ENCODE peak calls at places on chromosome 10, in four cellular contexts. O is GM10248, J is cardiac muscle cell, N is bronchial epithelial cell. Z is an unnamed sample.
A peak's percentile ranks its signal among the peaks of the same experiment; 100 is the strongest.

GRCh38 chr10:20492447-20492846 is 404.7 kb downstream of the NEBL start:
- DNase-seq in J (no peak), O (no peak), N (no peak), Z (no peak)

GRCh38 chr10:18246967-18247366 is 106.7 kb downstream of the CACNB2 start:
- DNase-seq in O (no peak), N (no peak), J (no peak), Z (no peak)

GRCh38 chr10:32459072-32459703 is 13.2 kb downstream of the CCDC7 start:
- DNase-seq in O (no peak), J (no peak), N (no peak), Z (no peak)

GRCh38 chr10:113047963-113048781 is 98.1 kb downstream of the TCF7L2 start:
- DNase-seq in N (peak; percentile 82), O (no peak), J (no peak), Z (no peak)

GRCh38 chr10:29862926-29863614 is 196.3 kb downstream of the JCAD start:
- DNase-seq in N (peak; percentile 98), J (no peak), O (no peak), Z (no peak)

GRCh38 chr10:29131952-29132820 is 156.7 kb upstream of the LYZL1 start:
- DNase-seq in N (no peak), O (no peak), J (peak; percentile 72), Z (no peak)

GRCh38 chr10:119633538-119634218 is 17.5 kb upstream of the BAG3 start:
- DNase-seq in N (no peak), O (no peak), J (no peak), Z (no peak)

GRCh38 chr10:105681051-105681450 is 1040.0 kb downstream of the SORCS3 start:
- DNase-seq in N (peak; percentile 25), O (no peak), J (no peak), Z (no peak)

GRCh38 chr10:70970830-70971229 is 82.5 kb upstream of the PCBD1 start:
- DNase-seq in O (no peak), N (peak; percentile 59), J (peak; percentile 56), Z (no peak)

GRCh38 chr10:104581884-104582603 is 59.0 kb upstream of the SORCS3 start:
- DNase-seq in N (peak; percentile 88), J (peak; percentile 30), O (no peak), Z (no peak)

GRCh38 chr10:50310560-50311174 is 59.4 kb upstream of the ASAH2 start:
- DNase-seq in N (peak; percentile 10), O (no peak), J (peak; percentile 15), Z (no peak)

GRCh38 chr10:94496646-94497045 is 48.9 kb upstream of the HELLS start:
- DNase-seq in J (no peak), O (no peak), N (no peak), Z (no peak)

GRCh38 chr10:60305394-60305892 is 84.2 kb downstream of the ANK3 start:
- DNase-seq in N (no peak), J (peak; percentile 49), O (no peak), Z (no peak)

GRCh38 chr10:14995964-14996565 is 36.9 kb downstream of the MEIG1 start:
- DNase-seq in J (no peak), O (no peak), N (no peak), Z (no peak)

GRCh38 chr10:129450391-129450790 is 16.6 kb upstream of the MGMT start:
- DNase-seq in J (no peak), N (no peak), O (no peak), Z (no peak)
- TF ChIP-seq CTCF in J (no peak), N (no peak), O (no peak), Z (no peak)

GRCh38 chr10:97179731-97180366 is 5.9 kb downstream of the SLIT1 start:
- DNase-seq in N (no peak), J (peak; percentile 8), O (no peak), Z (peak; percentile 40)
- TF ChIP-seq CTCF in N (no peak), J (peak; percentile 23), O (no peak), Z (peak; percentile 59)

DNA sequence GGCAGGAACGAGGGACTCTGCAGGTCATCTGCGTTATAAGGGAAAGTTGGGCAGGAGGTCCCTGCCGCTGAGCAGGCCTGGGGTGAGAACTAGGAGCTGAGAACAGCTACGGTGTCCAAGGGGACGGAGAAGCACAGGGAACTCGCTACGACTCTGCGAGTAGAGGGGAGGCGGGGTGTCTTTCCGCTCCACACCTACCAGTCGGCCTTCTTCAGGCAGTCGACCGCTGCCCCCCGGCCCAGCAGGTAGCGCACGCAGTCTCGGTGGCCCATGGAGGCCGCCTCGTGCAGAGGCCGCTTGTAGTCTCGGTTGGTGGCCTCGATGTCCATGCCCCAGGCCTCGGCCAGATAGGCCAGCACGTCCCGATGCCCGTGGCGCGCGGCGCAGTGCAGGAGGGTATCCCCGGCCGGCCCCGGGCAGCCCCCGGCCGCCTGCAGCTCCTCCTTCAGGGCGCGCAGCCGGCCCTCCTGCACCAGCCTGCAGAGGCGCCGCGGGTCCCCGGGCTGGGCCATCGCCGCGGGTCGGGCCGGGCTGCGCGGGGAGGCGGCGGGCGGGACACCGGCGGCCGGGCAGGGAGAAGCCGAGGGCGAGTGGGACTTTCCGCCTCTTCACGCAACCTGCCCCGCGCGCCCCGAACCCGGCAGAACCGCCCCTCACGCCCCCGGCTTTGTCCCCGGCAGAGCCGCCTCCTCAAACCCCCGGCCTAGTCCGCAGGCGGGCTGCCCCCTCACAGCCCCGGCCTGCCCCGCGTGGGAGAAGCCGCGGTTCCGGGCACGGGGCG is 660 bp downstream of the ANKRD16 start:
- DNase-seq in N (peak; percentile 2), J (peak; percentile 23), O (peak; percentile 57), Z (peak; percentile 39)
- TF ChIP-seq CTCF in N (no peak), J (no peak), O (peak; percentile 31), Z (no peak)

GRCh38 chr10:75272896-75273295 is 37.1 kb upstream of the COMTD1 start:
- DNase-seq in J (no peak), N (no peak), O (no peak), Z (no peak)

GRCh38 chr10:75281980-75282379 is 46.2 kb upstream of the COMTD1 start:
- DNase-seq in N (peak; percentile 77), J (no peak), O (no peak), Z (no peak)

GRCh38 chr10:75276029-75276872 is 40.5 kb upstream of the COMTD1 start:
- DNase-seq in N (no peak), O (no peak), J (peak; percentile 11), Z (no peak)
- TF ChIP-seq CTCF in N (peak; percentile 14), O (no peak), J (no peak), Z (no peak)

DNA sequence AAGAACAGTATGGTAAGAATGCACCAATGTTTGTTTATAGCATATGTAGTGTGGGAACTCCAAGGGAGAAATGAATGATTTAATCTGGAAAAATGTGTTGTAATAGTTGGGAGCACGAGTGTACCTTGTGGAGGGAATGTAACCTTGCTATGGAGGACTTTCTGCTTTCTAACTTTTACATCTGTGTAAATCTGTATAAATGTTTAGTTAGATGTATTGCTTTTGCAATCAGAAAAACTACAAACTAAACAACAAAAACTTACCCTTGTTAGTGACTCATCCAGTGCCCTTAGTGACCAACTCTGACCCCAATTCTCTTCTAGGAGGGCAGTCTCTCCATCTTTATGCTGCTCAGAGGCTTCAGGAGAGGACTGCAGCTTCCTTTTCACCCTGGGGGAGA is 89.3 kb downstream of the CCNY start:
- DNase-seq in O (no peak), N (no peak), J (peak; percentile 27), Z (no peak)
- TF ChIP-seq CTCF in O (no peak), N (no peak), J (peak; percentile 4), Z (no peak)

Z was measured in progenitor cell of endocrine pancreas.